ENCODE peak calls at places on chromosomes 2 and 18, in seven cellular contexts. One of them, this sample, is unnamed.

GRCh38 chr2:174688079-174688478 is 76.2 kb downstream of the CHRNA1 start:
- DNase-seq in CD8-positive, alpha-beta T cell: no peak
- DNase-seq in fibroblast of lung: peak
- DNase-seq in GM12865: peak
- DNase-seq in cardiac fibroblast: peak
- DNase-seq in aorta: no peak
- DNase-seq in BJ: no peak
- DNase-seq in this sample: peak

GRCh38 chr2:162382283-162382682 is 38.4 kb downstream of the GCA start:
- DNase-seq in CD8-positive, alpha-beta T cell: no peak
- DNase-seq in fibroblast of lung: peak
- DNase-seq in GM12865: no peak
- DNase-seq in cardiac fibroblast: peak
- DNase-seq in aorta: no peak
- DNase-seq in BJ: no peak
- DNase-seq in this sample: no peak

GRCh38 chr2:215832791-215833190 is 180.6 kb downstream of the MREG start:
- DNase-seq in CD8-positive, alpha-beta T cell: no peak
- DNase-seq in fibroblast of lung: no peak
- DNase-seq in GM12865: no peak
- DNase-seq in cardiac fibroblast: peak
- DNase-seq in aorta: no peak
- DNase-seq in BJ: no peak
- DNase-seq in this sample: no peak

GRCh38 chr2:33316314-33316713 is 160.1 kb upstream of the RASGRP3 start:
- DNase-seq in CD8-positive, alpha-beta T cell: no peak
- DNase-seq in fibroblast of lung: no peak
- DNase-seq in GM12865: no peak
- DNase-seq in cardiac fibroblast: no peak
- DNase-seq in aorta: no peak
- DNase-seq in BJ: no peak
- DNase-seq in this sample: peak

GRCh38 chr18:659597-659996 is 2.1 kb downstream of the TYMS start:
- DNase-seq in CD8-positive, alpha-beta T cell: no peak
- DNase-seq in fibroblast of lung: no peak
- DNase-seq in GM12865: no peak
- DNase-seq in cardiac fibroblast: no peak
- DNase-seq in aorta: no peak
- DNase-seq in BJ: no peak
- DNase-seq in this sample: no peak

GRCh38 chr2:188788621-188789020 is 185.6 kb upstream of the COL3A1 start:
- DNase-seq in CD8-positive, alpha-beta T cell: no peak
- DNase-seq in fibroblast of lung: peak
- DNase-seq in GM12865: no peak
- DNase-seq in cardiac fibroblast: peak
- DNase-seq in aorta: peak
- DNase-seq in BJ: no peak
- DNase-seq in this sample: peak

GRCh38 chr2:18435425-18436037 is 124.9 kb downstream of the RDH14 start:
- DNase-seq in CD8-positive, alpha-beta T cell: no peak
- DNase-seq in fibroblast of lung: peak
- DNase-seq in GM12865: peak
- DNase-seq in cardiac fibroblast: peak
- DNase-seq in aorta: no peak
- DNase-seq in BJ: no peak
- DNase-seq in this sample: peak

GRCh38 chr2:97808816-97809215 is 95.4 kb downstream of the ZAP70 start:
- DNase-seq in CD8-positive, alpha-beta T cell: no peak
- DNase-seq in fibroblast of lung: peak
- DNase-seq in GM12865: no peak
- DNase-seq in cardiac fibroblast: no peak
- DNase-seq in aorta: no peak
- DNase-seq in BJ: no peak
- DNase-seq in this sample: no peak

GRCh38 chr2:204743368-204743960 is 198.2 kb downstream of the PARD3B start:
- DNase-seq in CD8-positive, alpha-beta T cell: no peak
- DNase-seq in fibroblast of lung: no peak
- DNase-seq in GM12865: no peak
- DNase-seq in cardiac fibroblast: no peak
- DNase-seq in aorta: no peak
- DNase-seq in BJ: no peak
- DNase-seq in this sample: no peak

GRCh38 chr2:71801969-71802368 is 345.7 kb downstream of the CYP26B1 start:
- DNase-seq in CD8-positive, alpha-beta T cell: no peak
- DNase-seq in fibroblast of lung: peak
- DNase-seq in GM12865: peak
- DNase-seq in cardiac fibroblast: peak
- DNase-seq in aorta: peak
- DNase-seq in BJ: no peak
- DNase-seq in this sample: peak

GRCh38 chr2:30239308-30240161 is 8.2 kb downstream of the LBH start:
- DNase-seq in CD8-positive, alpha-beta T cell: peak
- DNase-seq in fibroblast of lung: peak
- DNase-seq in GM12865: peak
- DNase-seq in cardiac fibroblast: peak
- DNase-seq in aorta: peak
- DNase-seq in BJ: no peak
- DNase-seq in this sample: peak
- H3K4me3 ChIP-seq in CD8-positive, alpha-beta T cell: peak
- H3K4me3 ChIP-seq in fibroblast of lung: no peak
- H3K4me3 ChIP-seq in GM12865: no peak
- H3K4me3 ChIP-seq in cardiac fibroblast: no peak
- H3K4me3 ChIP-seq in aorta: no peak
- H3K4me3 ChIP-seq in BJ: no peak
- H3K4me3 ChIP-seq in this sample: no peak

DNA sequence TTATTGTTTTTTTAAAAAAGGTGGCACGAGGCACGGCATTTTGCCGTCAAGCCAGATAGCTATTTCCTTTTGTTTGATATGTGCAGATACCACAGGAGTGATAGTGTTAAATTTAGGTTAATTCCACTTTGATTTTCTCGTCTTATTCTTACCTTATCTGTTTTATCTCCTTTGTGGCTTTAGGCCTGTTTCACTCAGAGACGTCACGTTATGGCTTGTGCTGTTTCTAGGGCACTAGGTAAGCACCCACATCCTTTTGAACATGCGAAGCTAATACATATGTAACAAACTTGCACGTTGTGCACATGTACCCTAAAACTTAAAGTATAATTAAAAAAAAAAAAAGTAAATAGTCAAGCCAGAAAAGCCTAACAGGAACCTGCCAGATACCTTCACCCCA is 57.8 kb downstream of the C18orf63 start:
- DNase-seq in CD8-positive, alpha-beta T cell: peak
- DNase-seq in fibroblast of lung: no peak
- DNase-seq in GM12865: no peak
- DNase-seq in cardiac fibroblast: no peak
- DNase-seq in aorta: no peak
- DNase-seq in BJ: no peak
- DNase-seq in this sample: no peak
- H3K4me3 ChIP-seq in CD8-positive, alpha-beta T cell: peak
- H3K4me3 ChIP-seq in fibroblast of lung: no peak
- H3K4me3 ChIP-seq in GM12865: no peak
- H3K4me3 ChIP-seq in cardiac fibroblast: no peak
- H3K4me3 ChIP-seq in aorta: no peak
- H3K4me3 ChIP-seq in BJ: no peak
- H3K4me3 ChIP-seq in this sample: no peak

GRCh38 chr18:48351216-48352050 is 57.8 kb downstream of the ZBTB7C start:
- DNase-seq in CD8-positive, alpha-beta T cell: no peak
- DNase-seq in fibroblast of lung: no peak
- DNase-seq in GM12865: no peak
- DNase-seq in cardiac fibroblast: no peak
- DNase-seq in aorta: no peak
- DNase-seq in BJ: no peak
- DNase-seq in this sample: peak
- H3K4me3 ChIP-seq in CD8-positive, alpha-beta T cell: no peak
- H3K4me3 ChIP-seq in fibroblast of lung: no peak
- H3K4me3 ChIP-seq in GM12865: no peak
- H3K4me3 ChIP-seq in cardiac fibroblast: no peak
- H3K4me3 ChIP-seq in aorta: no peak
- H3K4me3 ChIP-seq in BJ: no peak
- H3K4me3 ChIP-seq in this sample: no peak

DNA sequence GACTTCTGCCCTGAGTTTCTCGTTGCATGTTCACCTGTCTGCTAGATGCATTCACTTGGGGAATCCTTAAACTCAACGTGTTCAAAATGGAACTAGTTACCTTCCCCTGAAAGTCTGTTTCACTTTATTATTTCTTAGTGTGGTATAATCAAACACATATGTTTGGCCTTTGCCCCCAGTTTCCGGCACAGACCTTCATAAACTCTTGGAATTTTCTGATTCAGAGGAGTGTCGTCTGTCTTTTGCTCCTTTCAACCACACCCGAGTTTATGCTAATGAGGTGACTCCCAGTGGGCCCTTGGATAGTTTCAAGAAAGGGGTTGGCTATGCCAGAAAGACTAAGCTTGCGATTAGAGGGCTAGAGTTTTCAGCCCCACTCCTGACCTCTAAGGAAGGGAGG is 198.9 kb downstream of the CDCA7 start:
- DNase-seq in CD8-positive, alpha-beta T cell: no peak
- DNase-seq in fibroblast of lung: peak
- DNase-seq in GM12865: no peak
- DNase-seq in cardiac fibroblast: no peak
- DNase-seq in aorta: no peak
- DNase-seq in BJ: peak
- DNase-seq in this sample: peak
- H3K4me3 ChIP-seq in CD8-positive, alpha-beta T cell: no peak
- H3K4me3 ChIP-seq in fibroblast of lung: no peak
- H3K4me3 ChIP-seq in GM12865: no peak
- H3K4me3 ChIP-seq in cardiac fibroblast: no peak
- H3K4me3 ChIP-seq in aorta: no peak
- H3K4me3 ChIP-seq in BJ: no peak
- H3K4me3 ChIP-seq in this sample: no peak

DNA sequence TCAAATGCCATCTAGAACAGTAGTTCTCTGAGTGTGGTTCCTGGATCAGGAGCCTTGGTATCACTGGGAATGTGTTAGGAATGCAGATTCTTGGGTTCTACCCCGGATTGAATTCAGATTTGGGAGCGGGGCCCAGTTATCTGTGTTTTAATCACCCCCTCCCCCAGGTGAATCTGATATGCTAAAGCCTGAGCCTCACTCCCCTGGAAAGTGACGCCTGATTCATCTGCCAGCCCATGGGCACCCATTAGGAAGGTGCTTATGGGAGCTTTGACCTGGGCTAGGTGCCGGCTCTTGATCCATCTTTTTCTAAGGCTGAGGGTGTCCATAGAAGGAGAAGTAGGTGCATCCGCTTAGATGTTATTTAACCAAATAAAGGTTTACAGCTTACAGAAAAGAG is 199.4 kb downstream of the NEDD4L start:
- DNase-seq in CD8-positive, alpha-beta T cell: no peak
- DNase-seq in fibroblast of lung: no peak
- DNase-seq in GM12865: no peak
- DNase-seq in cardiac fibroblast: no peak
- DNase-seq in aorta: no peak
- DNase-seq in BJ: no peak
- DNase-seq in this sample: no peak
- H3K4me3 ChIP-seq in CD8-positive, alpha-beta T cell: no peak
- H3K4me3 ChIP-seq in fibroblast of lung: no peak
- H3K4me3 ChIP-seq in GM12865: no peak
- H3K4me3 ChIP-seq in cardiac fibroblast: no peak
- H3K4me3 ChIP-seq in aorta: no peak
- H3K4me3 ChIP-seq in BJ: no peak
- H3K4me3 ChIP-seq in this sample: no peak

GRCh38 chr18:35029770-35030169 is 11.4 kb upstream of the MAPRE2 start:
- DNase-seq in CD8-positive, alpha-beta T cell: no peak
- DNase-seq in fibroblast of lung: no peak
- DNase-seq in GM12865: peak
- DNase-seq in cardiac fibroblast: peak
- DNase-seq in aorta: no peak
- DNase-seq in BJ: no peak
- DNase-seq in this sample: no peak
- H3K4me3 ChIP-seq in CD8-positive, alpha-beta T cell: peak
- H3K4me3 ChIP-seq in fibroblast of lung: no peak
- H3K4me3 ChIP-seq in GM12865: peak
- H3K4me3 ChIP-seq in cardiac fibroblast: no peak
- H3K4me3 ChIP-seq in aorta: no peak
- H3K4me3 ChIP-seq in BJ: no peak
- H3K4me3 ChIP-seq in this sample: no peak

This sample was measured in A673.